ENCODE peak calls at places on chromosomes 6 and 20, in nine cellular contexts. One of them, this sample, is unnamed.

GRCh38 chr6:3885262-3886036 is 36.3 kb downstream of the FAM50B start:
- DNase-seq in natural killer cell: no peak
- DNase-seq in NCI-H1417: no peak
- DNase-seq in Calu3: peak
- DNase-seq in B cell: no peak
- DNase-seq in ACHN: peak
- DNase-seq in glutamatergic neuron: no peak
- DNase-seq in tibial artery: no peak
- DNase-seq in fibroblast of mammary gland: no peak
- DNase-seq in this sample: peak

GRCh38 chr20:35568645-35569044 is 26.8 kb downstream of the ERGIC3 start:
- DNase-seq in natural killer cell: no peak
- DNase-seq in NCI-H1417: no peak
- DNase-seq in Calu3: peak
- DNase-seq in B cell: no peak
- DNase-seq in ACHN: peak
- DNase-seq in glutamatergic neuron: no peak
- DNase-seq in tibial artery: peak
- DNase-seq in fibroblast of mammary gland: no peak
- DNase-seq in this sample: peak

GRCh38 chr6:33854572-33855030 is 50.8 kb upstream of the MLN start:
- DNase-seq in natural killer cell: no peak
- DNase-seq in NCI-H1417: peak
- DNase-seq in Calu3: no peak
- DNase-seq in B cell: no peak
- DNase-seq in ACHN: peak
- DNase-seq in glutamatergic neuron: no peak
- DNase-seq in tibial artery: no peak
- DNase-seq in fibroblast of mammary gland: no peak
- DNase-seq in this sample: no peak

GRCh38 chr20:14919473-14920157 is 582.2 kb upstream of the FLRT3 start:
- DNase-seq in natural killer cell: no peak
- DNase-seq in NCI-H1417: peak
- DNase-seq in Calu3: peak
- DNase-seq in B cell: no peak
- DNase-seq in ACHN: no peak
- DNase-seq in glutamatergic neuron: no peak
- DNase-seq in tibial artery: no peak
- DNase-seq in fibroblast of mammary gland: peak
- DNase-seq in this sample: no peak

GRCh38 chr6:150079604-150080003 is 10.7 kb upstream of the ULBP3 start:
- DNase-seq in natural killer cell: no peak
- DNase-seq in NCI-H1417: no peak
- DNase-seq in Calu3: no peak
- DNase-seq in B cell: no peak
- DNase-seq in ACHN: no peak
- DNase-seq in glutamatergic neuron: no peak
- DNase-seq in tibial artery: no peak
- DNase-seq in fibroblast of mammary gland: no peak
- DNase-seq in this sample: no peak

GRCh38 chr6:6969761-6970223 is 138.0 kb upstream of the RREB1 start:
- DNase-seq in natural killer cell: no peak
- DNase-seq in NCI-H1417: peak
- DNase-seq in Calu3: peak
- DNase-seq in B cell: no peak
- DNase-seq in ACHN: peak
- DNase-seq in glutamatergic neuron: no peak
- DNase-seq in tibial artery: no peak
- DNase-seq in fibroblast of mammary gland: no peak
- DNase-seq in this sample: peak

GRCh38 chr6:126625019-126625418 is 285.1 kb downstream of the CENPW start:
- DNase-seq in natural killer cell: no peak
- DNase-seq in NCI-H1417: no peak
- DNase-seq in Calu3: no peak
- DNase-seq in B cell: no peak
- DNase-seq in ACHN: peak
- DNase-seq in glutamatergic neuron: no peak
- DNase-seq in tibial artery: no peak
- DNase-seq in fibroblast of mammary gland: peak
- DNase-seq in this sample: peak

GRCh38 chr6:150342126-150342525 is 26.7 kb upstream of the IYD start:
- DNase-seq in natural killer cell: no peak
- DNase-seq in NCI-H1417: no peak
- DNase-seq in Calu3: no peak
- DNase-seq in B cell: no peak
- DNase-seq in ACHN: no peak
- DNase-seq in glutamatergic neuron: no peak
- DNase-seq in tibial artery: no peak
- DNase-seq in fibroblast of mammary gland: no peak
- DNase-seq in this sample: no peak

GRCh38 chr6:152246554-152247337 is 390.4 kb downstream of the SYNE1 start:
- DNase-seq in natural killer cell: no peak
- DNase-seq in NCI-H1417: no peak
- DNase-seq in Calu3: no peak
- DNase-seq in B cell: no peak
- DNase-seq in ACHN: no peak
- DNase-seq in glutamatergic neuron: no peak
- DNase-seq in tibial artery: no peak
- DNase-seq in fibroblast of mammary gland: peak
- DNase-seq in this sample: no peak

GRCh38 chr20:1299522-1299921 is 29.4 kb downstream of the SDCBP2 start:
- DNase-seq in natural killer cell: no peak
- DNase-seq in NCI-H1417: no peak
- DNase-seq in Calu3: peak
- DNase-seq in B cell: no peak
- DNase-seq in ACHN: peak
- DNase-seq in glutamatergic neuron: no peak
- DNase-seq in tibial artery: no peak
- DNase-seq in fibroblast of mammary gland: no peak
- DNase-seq in this sample: peak

GRCh38 chr6:75691012-75691411 is 58.0 kb upstream of the MYO6 start:
- DNase-seq in natural killer cell: no peak
- DNase-seq in NCI-H1417: no peak
- DNase-seq in Calu3: no peak
- DNase-seq in B cell: no peak
- DNase-seq in ACHN: peak
- DNase-seq in glutamatergic neuron: no peak
- DNase-seq in tibial artery: no peak
- DNase-seq in fibroblast of mammary gland: peak
- DNase-seq in this sample: no peak

GRCh38 chr20:63740501-63741353 is 1.2 kb downstream of the SLC2A4RG start:
- DNase-seq in natural killer cell: no peak
- DNase-seq in NCI-H1417: peak
- DNase-seq in Calu3: peak
- DNase-seq in B cell: peak
- DNase-seq in ACHN: peak
- DNase-seq in glutamatergic neuron: peak
- DNase-seq in tibial artery: peak
- DNase-seq in fibroblast of mammary gland: peak
- DNase-seq in this sample: peak

GRCh38 chr20:10521068-10521834 is 86.1 kb downstream of the SLX4IP start:
- DNase-seq in natural killer cell: no peak
- DNase-seq in NCI-H1417: peak
- DNase-seq in Calu3: no peak
- DNase-seq in B cell: no peak
- DNase-seq in ACHN: peak
- DNase-seq in glutamatergic neuron: no peak
- DNase-seq in tibial artery: no peak
- DNase-seq in fibroblast of mammary gland: peak
- DNase-seq in this sample: no peak

GRCh38 chr6:158782432-158783166 is 36.6 kb downstream of the EZR start:
- DNase-seq in natural killer cell: no peak
- DNase-seq in NCI-H1417: peak
- DNase-seq in Calu3: no peak
- DNase-seq in B cell: no peak
- DNase-seq in ACHN: no peak
- DNase-seq in glutamatergic neuron: no peak
- DNase-seq in tibial artery: no peak
- DNase-seq in fibroblast of mammary gland: no peak
- DNase-seq in this sample: no peak

GRCh38 chr20:59940956-59941294 is 736 bp downstream of the FAM217B start:
- DNase-seq in natural killer cell: no peak
- DNase-seq in NCI-H1417: peak
- DNase-seq in Calu3: no peak
- DNase-seq in B cell: no peak
- DNase-seq in ACHN: no peak
- DNase-seq in glutamatergic neuron: no peak
- DNase-seq in tibial artery: no peak
- DNase-seq in fibroblast of mammary gland: no peak
- DNase-seq in this sample: no peak